ENCODE peak calls at places on chromosomes 13 and 19, in ten cellular contexts. M, L, E, C, V, Z, X, Q, S and H are unnamed samples. For H3K27me3, the result is how much of the 10 kb centered on the place peaks cover.

GRCh38 chr19:18364826-18365528 is 21.0 kb upstream of the GDF15 start:
- DNase-seq in M (peak), L (peak), E (peak), C (peak), V (peak), Z (peak), X (no peak), Q (no peak), S (peak), H (no peak)

GRCh38 chr19:14347999-14348889 is 33.0 kb upstream of the ADGRE5 start:
- DNase-seq in M (peak), L (peak), E (peak), C (peak), V (peak), Z (peak), X (no peak), Q (no peak), S (peak), H (peak)

GRCh38 chr19:47094557-47095517 is 18.7 kb downstream of the ZC3H4 start:
- DNase-seq in M (no peak), L (no peak), E (peak), C (peak), V (no peak), Z (no peak), X (no peak), Q (no peak), S (peak), H (peak)

GRCh38 chr13:22270881-22271280 is 600.0 kb downstream of the FGF9 start:
- DNase-seq in M (no peak), L (no peak), E (no peak), C (no peak), V (no peak), Z (no peak), X (no peak), Q (no peak), S (no peak), H (no peak)

GRCh38 chr19:1585243-1585580 is 7.5 kb downstream of the MBD3 start:
- DNase-seq in M (no peak), L (no peak), E (no peak), C (no peak), V (no peak), Z (no peak), X (no peak), Q (no peak), S (no peak), H (no peak)

GRCh38 chr13:50334092-50334778 is 319.0 kb downstream of the KCNRG start:
- DNase-seq in M (no peak), L (no peak), E (no peak), C (no peak), V (no peak), Z (no peak), X (no peak), Q (no peak), S (peak), H (no peak)

GRCh38 chr13:51584731-51585191 is 499 bp downstream of the WDFY2 start:
- DNase-seq in M (peak), L (peak), E (peak), C (peak), V (peak), Z (peak), X (peak), Q (no peak), S (peak), H (no peak)

GRCh38 chr19:2841858-2842574 is 741 bp downstream of the ZNF555 start:
- DNase-seq in M (peak), L (no peak), E (peak), C (no peak), V (no peak), Z (peak), X (no peak), Q (no peak), S (no peak), H (peak)

DNA sequence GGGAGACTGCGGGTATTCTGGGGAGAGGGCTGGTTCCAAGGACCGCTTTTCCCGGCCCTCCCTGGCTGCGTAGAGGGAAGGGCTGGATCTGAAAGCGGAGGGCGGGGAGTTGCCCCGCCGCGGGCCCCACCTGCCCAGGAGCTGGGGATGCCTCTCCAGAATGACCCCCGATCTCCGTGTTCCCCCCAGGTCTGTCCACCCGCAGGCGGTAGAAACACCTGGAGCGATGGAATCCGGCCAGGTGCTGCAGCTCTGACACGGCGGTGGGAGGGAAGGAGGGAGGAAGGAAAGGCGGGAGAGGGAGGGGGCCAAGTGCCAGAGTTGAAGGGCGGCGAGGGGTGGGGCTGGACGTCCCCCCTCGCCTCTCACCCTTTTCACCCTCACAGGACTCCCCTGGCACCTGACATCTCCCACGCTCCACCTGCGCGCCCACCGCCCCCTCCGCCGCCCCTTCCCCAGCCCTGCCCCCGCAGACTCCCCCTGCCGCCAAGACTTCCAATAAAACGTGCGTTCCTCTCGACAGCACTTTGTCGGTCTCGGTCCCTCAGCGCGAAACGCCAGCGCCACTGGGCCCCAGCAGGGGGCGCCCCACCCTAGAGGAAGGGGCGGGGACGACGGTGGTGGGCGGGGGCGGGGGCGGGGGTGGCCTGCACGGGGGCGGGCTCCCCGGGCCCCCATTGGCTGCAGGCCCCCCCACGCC is 374 bp upstream of the FXYD7 start:
- DNase-seq in M (peak), L (no peak), E (peak), C (peak), V (no peak), Z (peak), X (no peak), Q (no peak), S (peak), H (peak)
- TF ChIP-seq POLR2AphosphoS5 in M (no peak), L (no peak), E (no peak), C (no peak), V (no peak), Z (no peak), X (no peak), Q (no peak), S (no peak), H (peak)

GRCh38 chr13:36298535-36299068 is 988 bp upstream of the CCDC169 start:
- DNase-seq in M (peak), L (no peak), E (no peak), C (no peak), V (no peak), Z (no peak), X (no peak), Q (no peak), S (no peak), H (no peak)

GRCh38 chr13:36294061-36294460 is 3.6 kb downstream of the CCDC169 start:
- DNase-seq in M (no peak), L (no peak), E (no peak), C (no peak), V (peak), Z (no peak), X (no peak), Q (no peak), S (no peak), H (no peak)

GRCh38 chr13:36297259-36297599 is 385 bp downstream of the CCDC169 start:
- DNase-seq in M (no peak), L (no peak), E (no peak), C (no peak), V (peak), Z (no peak), X (no peak), Q (no peak), S (no peak), H (no peak)

GRCh38 chr13:36293497-36293896 is 4.1 kb downstream of the CCDC169 start:
- DNase-seq in M (no peak), L (no peak), E (no peak), C (no peak), V (no peak), Z (no peak), X (no peak), Q (no peak), S (no peak), H (no peak)

GRCh38 chr13:36297600-36298338 is at the start of gene CCDC169:
- DNase-seq in M (peak), L (peak), E (peak), C (peak), V (peak), Z (peak), X (peak), Q (no peak), S (peak), H (peak)
- H3K4me3 ChIP-seq in M (peak), L (peak), E (peak), C (peak), V (peak), Z (peak), X (peak), Q (peak), S (peak), H (peak)

DNA sequence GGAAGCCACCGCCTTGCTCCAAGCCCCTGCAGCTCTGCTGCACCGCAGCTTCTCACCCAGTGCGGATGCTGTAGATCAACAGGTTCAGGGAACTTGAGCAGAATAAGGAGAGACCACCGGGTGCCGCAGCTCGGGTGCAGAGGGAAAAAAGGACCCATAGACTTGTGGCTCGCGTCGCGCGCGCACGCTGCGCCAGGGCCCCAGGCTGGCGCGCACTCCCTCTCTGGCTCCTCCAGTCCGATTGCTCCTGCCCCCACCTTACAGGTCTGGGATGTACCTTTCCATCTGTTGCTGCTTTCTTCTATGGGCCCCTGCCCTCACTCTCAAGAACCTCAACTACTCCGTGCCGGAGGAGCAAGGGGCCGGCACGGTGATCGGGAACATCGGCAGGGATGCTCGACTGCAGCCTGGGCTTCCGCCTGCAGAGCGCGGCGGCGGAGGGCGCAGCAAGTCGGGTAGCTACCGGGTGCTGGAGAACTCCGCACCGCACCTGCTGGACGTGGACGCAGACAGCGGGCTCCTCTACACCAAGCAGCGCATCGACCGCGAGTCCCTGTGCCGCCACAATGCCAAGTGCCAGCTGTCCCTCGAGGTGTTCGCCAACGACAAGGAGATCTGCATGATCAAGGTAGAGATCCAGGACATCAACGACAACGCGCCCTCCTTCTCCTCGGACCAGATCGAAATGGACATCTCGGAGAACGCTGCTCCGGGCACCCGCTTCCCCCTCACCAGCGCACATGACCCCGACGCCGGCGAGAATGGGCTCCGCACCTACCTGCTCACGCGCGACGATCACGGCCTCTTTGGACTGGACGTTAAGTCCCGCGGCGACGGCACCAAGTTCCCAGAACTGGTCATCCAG is 964 bp downstream of the PCDH17 start:
- DNase-seq in M (peak), L (peak), E (no peak), C (no peak), V (no peak), Z (peak), X (no peak), Q (no peak), S (no peak), H (peak)
- H3K27me3 ChIP-seq in M (half or more), L (under half), E (half or more), C (half or more), V (under half), Z (under half), X (half or more), Q (under half), S (under half), H (under half)

DNA sequence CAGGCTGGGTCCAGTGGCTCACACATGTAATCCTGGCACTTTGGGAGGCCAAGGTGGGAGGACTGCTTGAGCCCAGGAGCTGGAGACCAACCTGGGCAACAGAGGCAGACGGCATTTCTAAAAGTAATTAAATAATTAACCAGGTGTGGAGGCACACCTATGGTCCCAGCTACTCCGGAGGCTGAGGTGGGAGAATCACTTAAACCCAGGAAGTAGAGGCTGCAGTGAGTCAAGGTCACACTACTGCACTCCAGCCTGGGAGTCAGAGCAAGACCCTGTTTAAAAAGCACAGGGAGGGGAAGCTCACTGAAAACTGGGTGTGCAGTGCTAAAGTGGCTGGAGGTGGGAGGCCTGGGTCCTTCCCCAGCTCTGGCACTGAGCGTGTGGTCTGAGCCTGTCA is 9.7 kb downstream of the LATS2 start:
- DNase-seq in M (no peak), L (no peak), E (no peak), C (no peak), V (no peak), Z (no peak), X (no peak), Q (no peak), S (no peak), H (no peak)
- TF ChIP-seq POLR2AphosphoS5 in M (no peak), L (no peak), E (no peak), C (no peak), V (no peak), Z (no peak), X (no peak), Q (no peak), S (no peak), H (no peak)

DNA sequence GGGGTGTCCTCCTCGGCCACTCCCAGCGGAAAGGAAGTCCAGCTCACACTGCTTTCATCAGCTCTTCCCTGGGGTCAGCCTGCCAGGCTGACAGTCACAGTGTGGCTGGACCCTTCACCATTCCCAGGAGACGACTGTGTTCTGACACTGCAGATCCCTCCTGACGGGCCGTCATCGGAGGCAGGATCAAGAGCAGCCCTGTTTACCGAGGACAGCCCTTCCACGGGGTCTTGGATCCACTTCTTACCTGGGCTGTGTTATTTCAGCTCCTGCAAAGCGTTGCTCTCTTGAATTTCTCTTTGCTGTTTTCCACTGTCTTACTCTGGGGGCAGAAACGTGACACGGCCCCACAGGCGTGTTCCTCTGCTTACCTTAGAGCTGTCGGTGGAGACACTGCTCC is 149.9 kb upstream of the SOX1 start:
- DNase-seq in M (no peak), L (no peak), E (no peak), C (no peak), V (no peak), Z (no peak), X (no peak), Q (no peak), S (no peak), H (peak)
- H3K4me3 ChIP-seq in M (no peak), L (no peak), E (no peak), C (no peak), V (no peak), Z (no peak), X (no peak), Q (no peak), S (no peak), H (no peak)